ENCODE peak calls at places on chromosomes 11 and 22, in four cellular contexts. I, Y, B and A are unnamed samples.

GRCh38 chr11:61587951-61588695 is 7.2 kb upstream of the SYT7 start:
- DNase-seq in I (peak), Y (peak), B (peak), A (no peak)

GRCh38 chr11:2921261-2921660 is 8.0 kb downstream of the PHLDA2 start:
- DNase-seq in I (no peak), Y (no peak), B (no peak), A (no peak)

GRCh38 chr11:33633251-33634003 is 67.2 kb downstream of the C11orf91 start:
- DNase-seq in I (no peak), Y (no peak), B (no peak), A (no peak)

GRCh38 chr22:17164392-17165024 is 5.4 kb upstream of the HDHD5 start:
- DNase-seq in I (no peak), Y (no peak), B (no peak), A (no peak)

GRCh38 chr11:79220171-79220570 is 220.7 kb downstream of the TENM4 start:
- DNase-seq in I (no peak), Y (no peak), B (no peak), A (no peak)

GRCh38 chr11:73013021-73013420 is 129.1 kb downstream of the FCHSD2 start:
- DNase-seq in I (no peak), Y (no peak), B (no peak), A (no peak)

GRCh38 chr11:64352099-64353005 is 6.6 kb upstream of the RPS6KA4 start:
- DNase-seq in I (no peak), Y (no peak), B (no peak), A (no peak)

GRCh38 chr11:21385669-21386068 is 716.3 kb downstream of the NELL1 start:
- DNase-seq in I (no peak), Y (no peak), B (no peak), A (no peak)

GRCh38 chr11:110918351-110918750 is 206.1 kb upstream of the ARHGAP20 start:
- DNase-seq in I (no peak), Y (no peak), B (no peak), A (no peak)

GRCh38 chr11:1333091-1333772 is 23.8 kb upstream of the TOLLIP start:
- DNase-seq in I (no peak), Y (no peak), B (no peak), A (no peak)

GRCh38 chr11:133835258-133836075 is 9.8 kb downstream of the SPATA19 start:
- DNase-seq in I (peak), Y (peak), B (no peak), A (no peak)

GRCh38 chr11:64123102-64123434 is 42.8 kb downstream of the MACROD1 start:
- DNase-seq in I (no peak), Y (no peak), B (peak), A (no peak)

GRCh38 chr22:32634424-32634981 is 159.9 kb downstream of the FBXO7 start:
- DNase-seq in I (no peak), Y (no peak), B (no peak), A (no peak)

GRCh38 chr11:10304495-10305261 is at the start of gene ADM:
- DNase-seq in I (peak), Y (peak), B (peak), A (peak)

GRCh38 chr11:75802022-75802912 is 12.7 kb upstream of the UVRAG start:
- DNase-seq in I (no peak), Y (no peak), B (no peak), A (no peak)

GRCh38 chr11:75563978-75564552 is 2.0 kb downstream of the SERPINH1 start:
- DNase-seq in I (no peak), Y (no peak), B (peak), A (peak)

GRCh38 chr11:96464695-96465307 is 75.0 kb downstream of the JRKL start:
- DNase-seq in I (peak), Y (no peak), B (no peak), A (no peak)

GRCh38 chr11:70509476-70509875 is 111.1 kb downstream of the CTTN start:
- DNase-seq in I (no peak), Y (no peak), B (no peak), A (no peak)

GRCh38 chr11:65903068-65903481 is 2.9 kb upstream of the FOSL1 start:
- DNase-seq in I (no peak), Y (no peak), B (no peak), A (no peak)

GRCh38 chr11:113627297-113627696 is 78.8 kb downstream of the TMPRSS5 start:
- DNase-seq in I (no peak), Y (no peak), B (no peak), A (no peak)

GRCh38 chr11:128525411-128526243 is 61.7 kb downstream of the ETS1 start:
- DNase-seq in I (no peak), Y (no peak), B (no peak), A (no peak)

GRCh38 chr11:36475192-36475591 is 34.9 kb downstream of the TRAF6 start:
- DNase-seq in I (no peak), Y (no peak), B (no peak), A (no peak)

GRCh38 chr11:17915500-17916143 is 97.2 kb downstream of the SERGEF start:
- DNase-seq in I (no peak), Y (peak), B (no peak), A (no peak)

GRCh38 chr22:33274214-33274828 is 216.1 kb upstream of the SYN3 start:
- DNase-seq in I (peak), Y (peak), B (no peak), A (no peak)